ENCODE peak calls at places on chromosome 7, in five cellular contexts. O, U, D, B and W are unnamed samples.

GRCh38 chr7:46215987-46216567 is 295.0 kb upstream of the IGFBP3 start:
- DNase-seq in O (no peak), U (no peak), D (no peak), B (peak), W (no peak)

GRCh38 chr7:101126651-101127459 is at the start of gene SERPINE1:
- DNase-seq in O (peak), U (peak), D (no peak), B (peak), W (peak)

GRCh38 chr7:28662236-28662635 is 249.9 kb downstream of the CREB5 start:
- DNase-seq in O (no peak), U (no peak), D (no peak), B (no peak), W (no peak)

GRCh38 chr7:108071551-108071950 is 58.6 kb downstream of the LAMB4 start:
- DNase-seq in O (no peak), U (no peak), D (no peak), B (no peak), W (no peak)

GRCh38 chr7:34747842-34748241 is 89.8 kb downstream of the NPSR1 start:
- DNase-seq in O (no peak), U (no peak), D (no peak), B (no peak), W (no peak)

GRCh38 chr7:151992375-151992774 is 33.1 kb upstream of the GALNT11 start:
- DNase-seq in O (peak), U (peak), D (no peak), B (peak), W (no peak)

GRCh38 chr7:2734761-2735571 is 47.0 kb downstream of the AMZ1 start:
- DNase-seq in O (no peak), U (peak), D (no peak), B (no peak), W (no peak)

GRCh38 chr7:111090834-111091233 is at the start of gene LRRN3:
- DNase-seq in O (peak), U (no peak), D (no peak), B (peak), W (no peak)

GRCh38 chr7:131327626-131328386 is at the start of gene MKLN1:
- DNase-seq in O (peak), U (peak), D (peak), B (peak), W (peak)

GRCh38 chr7:28433604-28434254 is 21.4 kb downstream of the CREB5 start:
- DNase-seq in O (peak), U (no peak), D (no peak), B (no peak), W (no peak)

GRCh38 chr7:131554880-131555516 is 1.4 kb downstream of the PODXL start:
- DNase-seq in O (no peak), U (no peak), D (no peak), B (peak), W (no peak)

GRCh38 chr7:156892086-156892800 is 740 bp downstream of the LMBR1 start:
- DNase-seq in O (no peak), U (peak), D (peak), B (peak), W (no peak)

GRCh38 chr7:156889746-156890145 is 3.2 kb downstream of the LMBR1 start:
- DNase-seq in O (no peak), U (no peak), D (no peak), B (no peak), W (no peak)

GRCh38 chr7:156896388-156897022 is 3.5 kb upstream of the LMBR1 start:
- DNase-seq in O (no peak), U (no peak), D (no peak), B (no peak), W (no peak)

GRCh38 chr7:156895024-156895780 is 2.2 kb upstream of the LMBR1 start:
- DNase-seq in O (peak), U (no peak), D (no peak), B (no peak), W (no peak)

GRCh38 chr7:156892821-156893706 is at the start of gene LMBR1:
- DNase-seq in O (peak), U (peak), D (peak), B (peak), W (peak)
- TF ChIP-seq CTCF in O (peak), U (peak), D (peak), B (peak), W (peak)

GRCh38 chr7:66413379-66414114 is 208.4 kb downstream of the TPST1 start:
- DNase-seq in O (peak), U (peak), D (peak), B (peak), W (peak)
- TF ChIP-seq CTCF in O (peak), U (peak), D (peak), B (peak), W (peak)

GRCh38 chr7:40580776-40581175 is 446.0 kb downstream of the SUGCT start:
- DNase-seq in O (no peak), U (no peak), D (no peak), B (no peak), W (no peak)
- TF ChIP-seq CTCF in O (no peak), U (no peak), D (no peak), B (no peak), W (no peak)

DNA sequence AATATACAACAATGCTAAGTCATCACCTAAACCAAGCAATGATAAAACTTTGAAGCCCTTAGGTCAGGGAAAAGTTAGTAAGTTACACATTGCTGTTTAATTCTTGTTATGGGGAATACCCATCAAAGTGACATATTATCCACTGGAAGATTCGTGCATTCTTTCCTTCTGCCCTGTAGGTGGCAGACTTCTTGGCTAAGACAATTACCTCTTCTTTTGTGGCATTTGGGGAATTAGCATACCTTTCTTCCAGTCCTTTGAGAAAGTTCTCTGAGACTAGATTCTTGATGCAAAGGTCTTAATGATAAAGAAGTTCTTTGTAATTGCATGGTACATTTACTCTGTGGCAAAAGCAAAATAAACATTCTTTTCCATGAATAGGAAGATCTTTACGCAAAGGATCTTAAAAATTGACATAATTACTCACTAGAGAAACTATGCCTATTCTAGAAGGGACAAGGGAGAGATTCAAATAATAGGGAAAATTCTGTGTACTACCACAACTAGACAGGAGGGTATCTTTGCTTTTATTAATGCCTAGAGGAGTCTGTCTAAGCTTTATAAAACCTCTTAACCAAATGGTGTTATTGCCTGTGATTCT is 395.9 kb downstream of the GRM8 start:
- DNase-seq in O (no peak), U (no peak), D (no peak), B (peak), W (no peak)
- TF ChIP-seq CTCF in O (no peak), U (peak), D (peak), B (peak), W (peak)

GRCh38 chr7:103528152-103528551 is 82.1 kb upstream of the SLC26A5 start:
- DNase-seq in O (no peak), U (no peak), D (no peak), B (no peak), W (no peak)

GRCh38 chr7:103521917-103522316 is 75.9 kb upstream of the SLC26A5 start:
- DNase-seq in O (no peak), U (no peak), D (no peak), B (peak), W (no peak)

GRCh38 chr7:103524042-103524907 is 78.3 kb upstream of the SLC26A5 start:
- DNase-seq in O (no peak), U (no peak), D (no peak), B (peak), W (peak)
- TF ChIP-seq CTCF in O (no peak), U (no peak), D (peak), B (peak), W (peak)

DNA sequence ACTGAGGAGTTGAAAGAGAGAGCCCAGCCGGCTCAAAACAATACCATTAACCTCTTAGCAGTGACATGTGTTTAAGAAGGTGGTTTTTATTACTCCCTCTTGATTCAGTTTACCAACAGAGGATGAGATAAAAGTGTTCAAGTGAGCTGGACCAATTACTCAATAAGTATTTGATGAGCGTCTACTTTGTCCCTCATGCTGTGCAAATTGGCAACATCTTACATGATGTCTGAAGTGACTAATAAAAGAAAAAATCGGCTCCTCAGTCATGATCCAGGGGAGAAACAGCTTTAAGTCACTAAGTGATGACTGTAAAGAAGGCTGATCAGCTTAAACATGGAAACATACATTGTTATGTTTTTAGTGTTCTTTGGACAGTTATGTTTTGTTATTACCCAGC is 7.8 kb downstream of the WNT16 start:
- DNase-seq in O (no peak), U (no peak), D (no peak), B (no peak), W (no peak)
- TF ChIP-seq CTCF in O (no peak), U (no peak), D (no peak), B (no peak), W (no peak)

DNA sequence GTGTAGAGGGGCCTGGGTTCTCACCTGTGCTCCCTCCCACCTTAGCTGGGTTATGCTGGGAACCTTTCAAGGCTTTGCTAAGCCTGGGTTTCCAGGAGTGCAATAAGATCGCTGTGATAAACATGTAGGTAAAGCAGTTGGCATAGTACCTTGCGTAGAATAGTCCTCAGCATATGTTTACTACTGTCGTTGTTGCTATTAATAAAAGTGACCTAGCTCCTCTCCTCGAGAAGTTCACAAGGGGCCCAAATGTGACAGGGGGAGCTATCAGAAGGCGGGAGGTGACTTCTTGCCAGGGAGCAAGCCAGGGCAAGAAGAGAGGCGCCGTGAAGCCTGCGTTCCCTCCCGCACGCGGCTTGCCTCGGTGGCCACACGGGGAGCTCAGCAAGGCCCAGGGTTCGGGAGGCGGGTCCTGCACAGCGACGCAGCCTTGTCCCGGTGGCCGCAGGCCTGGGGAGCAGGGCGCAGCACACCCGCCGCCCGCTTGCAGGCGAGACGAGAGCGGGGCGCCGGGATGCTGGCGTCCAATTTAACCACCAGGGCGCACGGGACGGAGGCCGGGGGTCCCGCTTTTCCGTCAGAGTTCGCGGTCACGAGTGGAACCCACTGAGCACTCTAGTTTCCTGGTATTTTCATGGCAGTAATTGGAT is 106.2 kb downstream of the SNX10 start:
- DNase-seq in O (no peak), U (peak), D (peak), B (peak), W (no peak)
- TF ChIP-seq CTCF in O (no peak), U (no peak), D (peak), B (peak), W (no peak)